ENCODE peak calls at places on chromosomes 4 and X, in ten cellular contexts. T is left ventricle myocardium inferior; C is GM10248; Y is AG10803; K is kidney epithelial cell; M is astrocyte of the cerebellum; Q is CD8-positive, alpha-beta T cell; N is OCI-LY7; O is neural crest cell; Z is right lobe of liver. G is an unnamed sample.

GRCh38 chrX:149871940-149872339 is 9.0 kb upstream of the MAGEA8 start:
- DNase-seq in T (no peak), C (peak), Y (no peak), K (no peak), M (no peak), Q (peak), N (peak), O (no peak), Z (no peak), G (no peak)

GRCh38 chr4:142519342-142519741 is 326.8 kb downstream of the INPP4B start:
- DNase-seq in T (no peak), C (no peak), Y (no peak), K (no peak), M (no peak), Q (no peak), N (no peak), O (no peak), Z (no peak), G (no peak)

GRCh38 chr4:33802578-33802977 is 2441.7 kb downstream of the ARAP2 start:
- DNase-seq in T (no peak), C (no peak), Y (no peak), K (no peak), M (no peak), Q (no peak), N (peak), O (no peak), Z (no peak), G (no peak)

GRCh38 chr4:146643812-146644401 is 5.2 kb downstream of the POU4F2 start:
- DNase-seq in T (no peak), C (peak), Y (no peak), K (peak), M (peak), Q (no peak), N (peak), O (no peak), Z (no peak), G (no peak)

GRCh38 chr4:143046454-143046853 is 138.3 kb upstream of the USP38 start:
- DNase-seq in T (no peak), C (no peak), Y (no peak), K (no peak), M (no peak), Q (no peak), N (no peak), O (no peak), Z (no peak), G (no peak)

GRCh38 chr4:125707397-125707796 is 392.6 kb downstream of the FAT4 start:
- DNase-seq in T (no peak), C (no peak), Y (no peak), K (no peak), M (no peak), Q (no peak), N (no peak), O (no peak), Z (no peak), G (no peak)

GRCh38 chr4:184983660-184984356 is 34.5 kb upstream of the HELT start:
- DNase-seq in T (peak), C (peak), Y (peak), K (peak), M (no peak), Q (peak), N (peak), O (peak), Z (peak), G (no peak)

GRCh38 chr4:61401771-61402170 is 201.6 kb downstream of the ADGRL3 start:
- DNase-seq in T (no peak), C (no peak), Y (no peak), K (no peak), M (no peak), Q (no peak), N (no peak), O (no peak), Z (no peak), G (no peak)

GRCh38 chrX:123481908-123482873 is 250.7 kb downstream of the THOC2 start:
- DNase-seq in T (no peak), C (no peak), Y (peak), K (no peak), M (no peak), Q (no peak), N (no peak), O (no peak), Z (no peak), G (no peak)

GRCh38 chr4:148112231-148112982 is 329.8 kb downstream of the NR3C2 start:
- DNase-seq in T (no peak), C (no peak), Y (peak), K (peak), M (peak), Q (no peak), N (no peak), O (no peak), Z (no peak), G (peak)

GRCh38 chr4:78032446-78032845 is 24.7 kb upstream of the FRAS1 start:
- DNase-seq in T (no peak), C (no peak), Y (no peak), K (no peak), M (no peak), Q (no peak), N (peak), O (no peak), Z (no peak), G (no peak)

GRCh38 chr4:107247738-107248137 is 211.6 kb upstream of the DKK2 start:
- DNase-seq in T (no peak), C (no peak), Y (peak), K (no peak), M (no peak), Q (no peak), N (no peak), O (no peak), Z (no peak), G (no peak)

GRCh38 chr4:20462426-20463175 is 210.9 kb downstream of the SLIT2 start:
- DNase-seq in T (no peak), C (no peak), Y (peak), K (peak), M (no peak), Q (no peak), N (no peak), O (no peak), Z (no peak), G (no peak)

GRCh38 chr4:41428941-41429669 is 108.9 kb upstream of the LIMCH1 start:
- DNase-seq in T (no peak), C (no peak), Y (no peak), K (no peak), M (no peak), Q (no peak), N (no peak), O (no peak), Z (no peak), G (no peak)

GRCh38 chr4:70688795-70689231 is 481 bp downstream of the UTP3 start:
- DNase-seq in T (no peak), C (no peak), Y (no peak), K (no peak), M (no peak), Q (peak), N (no peak), O (no peak), Z (no peak), G (no peak)

GRCh38 chr4:173191623-173192041 is 23.0 kb downstream of the GALNT7 start:
- DNase-seq in T (no peak), C (no peak), Y (no peak), K (no peak), M (no peak), Q (no peak), N (no peak), O (no peak), Z (no peak), G (no peak)

GRCh38 chrX:24427747-24428019 is 37.4 kb upstream of the PDK3 start:
- DNase-seq in T (no peak), C (no peak), Y (no peak), K (no peak), M (no peak), Q (no peak), N (no peak), O (no peak), Z (no peak), G (no peak)

GRCh38 chrX:155027509-155028066 is 944 bp downstream of the FUNDC2 start:
- DNase-seq in T (no peak), C (no peak), Y (peak), K (no peak), M (peak), Q (no peak), N (peak), O (no peak), Z (no peak), G (no peak)

GRCh38 chrX:14357314-14357713 is 172.0 kb upstream of the GLRA2 start:
- DNase-seq in T (no peak), C (no peak), Y (no peak), K (no peak), M (no peak), Q (no peak), N (no peak), O (no peak), Z (no peak), G (no peak)

GRCh38 chrX:150873616-150874015 is 24.9 kb downstream of the CD99L2 start:
- DNase-seq in T (peak), C (no peak), Y (no peak), K (no peak), M (no peak), Q (no peak), N (no peak), O (no peak), Z (peak), G (no peak)

GRCh38 chr4:41624765-41625164 is 86.8 kb downstream of the LIMCH1 start:
- DNase-seq in T (no peak), C (no peak), Y (no peak), K (no peak), M (no peak), Q (no peak), N (no peak), O (no peak), Z (no peak), G (no peak)

GRCh38 chr4:7199129-7199725 is 6.9 kb downstream of the SORCS2 start:
- DNase-seq in T (no peak), C (no peak), Y (no peak), K (no peak), M (no peak), Q (no peak), N (no peak), O (no peak), Z (no peak), G (no peak)

GRCh38 chrX:55006827-55007621 is 6.9 kb downstream of the APEX2 start:
- DNase-seq in T (no peak), C (no peak), Y (no peak), K (no peak), M (no peak), Q (no peak), N (no peak), O (no peak), Z (no peak), G (no peak)

GRCh38 chr4:110411599-110412011 is 64.3 kb upstream of the ENPEP start:
- DNase-seq in T (no peak), C (no peak), Y (no peak), K (no peak), M (no peak), Q (no peak), N (no peak), O (peak), Z (no peak), G (no peak)

GRCh38 chrX:23317799-23318724 is 16.6 kb upstream of the PTCHD1 start:
- DNase-seq in T (no peak), C (peak), Y (peak), K (no peak), M (no peak), Q (peak), N (peak), O (peak), Z (no peak), G (no peak)

GRCh38 chr4:146192060-146192459 is 16.5 kb downstream of the LSM6 start:
- DNase-seq in T (peak), C (no peak), Y (peak), K (no peak), M (no peak), Q (no peak), N (no peak), O (no peak), Z (no peak), G (no peak)

GRCh38 chr4:77699731-77700210 is 94.2 kb downstream of the CXCL13 start:
- DNase-seq in T (no peak), C (no peak), Y (peak), K (peak), M (peak), Q (no peak), N (peak), O (peak), Z (no peak), G (peak)

GRCh38 chr4:1116837-1117236 is 3.5 kb upstream of the RNF212 start:
- DNase-seq in T (no peak), C (no peak), Y (peak), K (peak), M (peak), Q (no peak), N (no peak), O (no peak), Z (no peak), G (no peak)
- TF ChIP-seq CTCF in T (no peak), C (no peak), Y (peak), K (peak), M (peak), Q (no peak), N (peak), O (no peak), Z (no peak), G (peak)

GRCh38 chrX:68807818-68808217 is 21.0 kb upstream of the EFNB1 start:
- DNase-seq in T (no peak), C (no peak), Y (peak), K (no peak), M (no peak), Q (no peak), N (no peak), O (no peak), Z (no peak), G (no peak)

DNA sequence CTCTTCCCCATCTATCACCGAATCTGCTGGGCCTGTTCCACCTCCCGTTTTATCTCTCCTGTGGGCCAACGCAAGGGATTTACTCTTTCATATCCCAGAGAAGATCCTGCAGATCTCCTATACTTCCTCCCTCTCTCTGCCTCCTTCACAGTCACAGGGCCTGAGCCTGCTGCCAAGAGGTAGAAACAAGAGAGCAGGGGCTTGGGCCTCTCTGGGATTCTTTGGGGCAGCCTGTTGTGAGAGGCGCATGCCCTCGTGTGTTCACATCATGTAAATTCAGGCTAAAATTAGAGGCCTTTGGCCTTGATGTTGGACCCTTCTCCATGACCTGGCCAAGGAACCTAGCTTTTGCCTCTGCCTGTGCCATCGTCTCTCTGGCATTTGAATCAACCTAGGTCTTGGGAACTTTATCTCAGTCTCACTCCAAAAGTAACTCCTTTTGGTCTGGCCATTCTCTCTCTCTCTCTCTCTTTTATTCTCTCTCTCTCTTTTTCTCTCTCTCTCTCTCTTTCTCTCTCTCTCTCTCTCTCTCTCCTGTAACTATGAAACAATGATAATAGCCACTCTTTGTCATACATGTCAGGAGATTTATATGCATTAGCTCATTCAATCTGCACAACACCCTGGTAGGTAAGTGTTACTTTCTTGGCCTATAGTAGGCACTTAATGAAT is 20.0 kb upstream of the EFNB1 start:
- DNase-seq in T (peak), C (no peak), Y (peak), K (no peak), M (no peak), Q (no peak), N (no peak), O (no peak), Z (no peak), G (no peak)
- TF ChIP-seq CTCF in T (peak), C (no peak), Y (peak), K (peak), M (peak), Q (no peak), N (peak), O (peak), Z (peak), G (peak)

GRCh38 chr4:180688480-180688879 is 1554.7 kb upstream of the TENM3 start:
- DNase-seq in T (no peak), C (no peak), Y (no peak), K (no peak), M (peak), Q (no peak), N (no peak), O (no peak), Z (no peak), G (no peak)
- TF ChIP-seq CTCF in T (no peak), C (no peak), Y (no peak), K (no peak), M (no peak), Q (no peak), N (no peak), O (no peak), Z (no peak), G (no peak)

DNA sequence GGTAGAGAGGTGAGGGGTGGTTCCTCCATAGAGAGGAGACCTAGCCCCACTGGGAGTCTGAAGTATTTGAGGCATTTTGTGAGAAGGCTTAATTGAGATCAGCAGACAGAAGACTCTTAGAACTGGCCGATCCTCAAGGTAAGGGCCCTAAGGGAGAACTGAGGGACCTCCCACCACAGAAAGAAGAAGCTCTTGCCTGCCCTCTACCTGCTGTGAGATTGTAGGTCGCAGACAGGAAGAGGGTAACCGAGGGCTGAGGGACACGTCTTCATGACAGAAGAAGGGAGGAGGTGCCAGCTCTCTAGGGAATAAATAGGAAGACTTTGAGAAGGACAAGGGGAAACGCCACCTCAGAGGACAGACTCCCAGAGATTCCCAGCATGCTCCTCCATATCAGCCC is 24.1 kb upstream of the MAGEC1 start:
- DNase-seq in T (no peak), C (no peak), Y (no peak), K (no peak), M (no peak), Q (no peak), N (no peak), O (no peak), Z (no peak), G (no peak)
- TF ChIP-seq CTCF in T (no peak), C (no peak), Y (no peak), K (no peak), M (no peak), Q (no peak), N (no peak), O (no peak), Z (no peak), G (no peak)

DNA sequence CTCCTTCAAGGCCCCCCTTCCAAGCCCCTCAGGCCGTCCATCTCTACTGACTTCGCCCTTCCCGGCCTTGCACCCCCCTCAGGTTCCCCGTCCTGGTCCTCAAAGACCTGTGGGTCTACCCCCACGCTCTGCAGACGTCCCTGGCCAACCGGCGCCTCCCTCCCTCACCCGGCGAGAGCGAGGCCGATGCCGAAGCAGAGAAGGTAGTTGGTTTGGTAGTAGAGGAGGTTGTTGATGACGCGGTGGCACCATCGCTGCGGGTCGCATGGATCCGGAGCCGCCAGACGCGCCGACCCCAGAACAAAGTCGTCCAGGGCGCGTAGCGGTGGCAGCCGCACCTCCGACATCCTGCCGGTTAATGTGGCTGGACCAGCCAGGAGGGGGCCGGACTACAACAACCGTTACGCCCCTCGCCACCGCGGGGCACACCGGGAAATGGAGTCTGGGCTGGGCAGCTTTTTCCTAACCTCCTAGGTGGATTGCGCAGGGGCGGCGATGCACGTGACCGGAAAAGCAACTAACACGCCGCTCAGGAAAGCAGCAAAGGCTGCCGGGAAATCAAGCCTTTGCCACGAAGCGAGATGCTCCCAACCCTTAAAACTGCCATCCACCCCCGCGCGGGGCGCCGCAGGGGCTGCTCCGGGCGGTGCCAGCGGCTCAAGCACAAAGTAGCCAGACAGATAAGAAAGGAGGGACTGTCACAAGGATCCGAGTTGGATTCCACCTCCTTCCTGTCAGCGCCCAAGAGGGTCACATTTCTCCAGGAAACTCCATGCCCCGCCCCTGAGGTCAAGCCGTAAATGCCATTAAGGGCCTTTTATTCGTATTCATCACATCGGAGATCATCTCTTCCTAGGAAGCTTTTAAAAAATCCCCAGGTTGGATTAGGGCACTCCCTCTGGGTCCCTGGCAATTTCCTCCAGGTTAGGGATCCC is at the start of gene PRAF2:
- DNase-seq in T (peak), C (peak), Y (peak), K (peak), M (peak), Q (peak), N (peak), O (peak), Z (peak), G (peak)
- TF ChIP-seq CTCF in T (peak), C (no peak), Y (no peak), K (no peak), M (no peak), Q (no peak), N (no peak), O (no peak), Z (no peak), G (no peak)

GRCh38 chr4:152436384-152436783 is 99.5 kb downstream of the FBXW7 start:
- DNase-seq in T (no peak), C (no peak), Y (no peak), K (no peak), M (no peak), Q (no peak), N (peak), O (no peak), Z (no peak), G (no peak)
- TF ChIP-seq CTCF in T (no peak), C (no peak), Y (no peak), K (no peak), M (no peak), Q (no peak), N (peak), O (peak), Z (no peak), G (no peak)

GRCh38 chr4:122309988-122310626 is 68.7 kb upstream of the ADAD1 start:
- DNase-seq in T (no peak), C (no peak), Y (peak), K (no peak), M (no peak), Q (no peak), N (peak), O (no peak), Z (no peak), G (no peak)
- TF ChIP-seq CTCF in T (peak), C (peak), Y (peak), K (peak), M (no peak), Q (peak), N (peak), O (peak), Z (peak), G (peak)

GRCh38 chr4:1258457-1258856 is 9.5 kb upstream of the CTBP1 start:
- DNase-seq in T (no peak), C (no peak), Y (no peak), K (no peak), M (no peak), Q (no peak), N (no peak), O (no peak), Z (no peak), G (no peak)
- TF ChIP-seq CTCF in T (no peak), C (no peak), Y (peak), K (no peak), M (no peak), Q (no peak), N (peak), O (peak), Z (no peak), G (no peak)

G was measured in BJ.